ENCODE peak calls at places on chromosome 9, in four cellular contexts. D is IMR-90, C is kidney, E is fibroblast of lung. W is an unnamed sample.
A peak's percentile ranks its signal among the peaks of the same experiment; 100 is the strongest.

GRCh38 chr9:76109953-76110352 is 219.5 kb downstream of the PCSK5 start:
- DNase-seq in C (no peak), E (peak; percentile 53), D (peak; percentile 22), W (no peak)

GRCh38 chr9:123864291-123864690 is 65.6 kb downstream of the DENND1A start:
- DNase-seq in D (no peak), C (no peak), E (no peak), W (no peak)

GRCh38 chr9:134611046-134611445 is 30.6 kb upstream of the COL5A1 start:
- DNase-seq in E (no peak), C (no peak), D (no peak), W (no peak)

GRCh38 chr9:70256123-70256551 is 2.6 kb upstream of the SMC5 start:
- DNase-seq in E (peak; percentile 94), D (peak; percentile 89), C (no peak), W (peak; percentile 61)

GRCh38 chr9:107228648-107229047 is 54.4 kb upstream of the RAD23B start:
- DNase-seq in C (no peak), E (no peak), D (no peak), W (no peak)

GRCh38 chr9:13220837-13221236 is 58.7 kb downstream of the MPDZ start:
- DNase-seq in D (no peak), C (no peak), E (no peak), W (no peak)

GRCh38 chr9:11338130-11338529 is 725.3 kb upstream of the PTPRD start:
- DNase-seq in D (no peak), C (no peak), E (no peak), W (no peak)

GRCh38 chr9:124020520-124021384 is 9.2 kb downstream of the LHX2 start:
- DNase-seq in D (no peak), E (no peak), C (no peak), W (no peak)

GRCh38 chr9:136004712-136005111 is 43.5 kb upstream of the UBAC1 start:
- DNase-seq in D (no peak), E (no peak), C (no peak), W (no peak)

GRCh38 chr9:124216474-124217176 is 41.1 kb upstream of the NEK6 start:
- DNase-seq in C (no peak), D (no peak), E (no peak), W (no peak)

GRCh38 chr9:120442280-120442597 is 137.7 kb downstream of the CDK5RAP2 start:
- DNase-seq in E (no peak), C (no peak), D (no peak), W (no peak)

GRCh38 chr9:76456202-76456926 is 2.6 kb upstream of the GCNT1 start:
- DNase-seq in E (peak; percentile 73), D (peak; percentile 82), C (no peak), W (peak; percentile 55)

GRCh38 chr9:127503947-127504886 is 52.9 kb downstream of the LRSAM1 start:
- DNase-seq in C (peak; percentile 93), D (peak; percentile 82), E (peak; percentile 77), W (peak; percentile 70)

GRCh38 chr9:125126019-125126746 is 17.1 kb downstream of the SCAI start:
- DNase-seq in D (peak; percentile 100), C (peak; percentile 90), E (peak; percentile 100), W (peak; percentile 95)

GRCh38 chr9:1460143-1460769 is 410.1 kb downstream of the DMRT2 start:
- DNase-seq in E (no peak), D (no peak), C (no peak), W (no peak)

GRCh38 chr9:73680831-73681230 is 529.2 kb downstream of the ANXA1 start:
- DNase-seq in E (no peak), C (no peak), D (no peak), W (no peak)

GRCh38 chr9:82363666-82364065 is 375.1 kb downstream of the SPATA31D1 start:
- DNase-seq in E (peak; percentile 24), C (no peak), D (no peak), W (no peak)

GRCh38 chr9:124297553-124297905 is 39.8 kb downstream of the NEK6 start:
- DNase-seq in C (peak; percentile 90), E (peak; percentile 99), D (peak; percentile 96), W (peak; percentile 90)

GRCh38 chr9:99445920-99446319 is 223.8 kb downstream of the SEC61B start:
- DNase-seq in E (no peak), C (no peak), D (no peak), W (no peak)
- H3K27ac ChIP-seq in E (peak overlapping the region; percentile 91), C (no peak overlapping the region), D (peak overlapping the region; percentile 21), W (no peak overlapping the region)

GRCh38 chr9:35490910-35491465 is 1.1 kb downstream of the RUSC2 start:
- DNase-seq in D (peak; percentile 59), C (no peak), E (peak; percentile 55), W (no peak)
- H3K4me3 ChIP-seq in D (peak overlapping the region; percentile 89), C (peak overlapping the region; percentile 85), E (peak overlapping the region; percentile 76), W (peak overlapping the region; percentile 89)

GRCh38 chr9:112144807-112145206 is 30.3 kb downstream of the SUSD1 start:
- DNase-seq in E (no peak), C (no peak), D (no peak), W (no peak)
- H3K27ac ChIP-seq in E (no peak overlapping the region), C (no peak overlapping the region), D (no peak overlapping the region), W (no peak overlapping the region)

GRCh38 chr9:113219972-113220371 is 1.1 kb downstream of the FKBP15 start:
- DNase-seq in E (peak; percentile 90), C (no peak), D (peak; percentile 84), W (peak; percentile 38)
- H3K4me3 ChIP-seq in E (peak overlapping the region; percentile 78), C (peak overlapping the region; percentile 89), D (peak overlapping the region; percentile 24), W (peak overlapping the region; percentile 91)

DNA sequence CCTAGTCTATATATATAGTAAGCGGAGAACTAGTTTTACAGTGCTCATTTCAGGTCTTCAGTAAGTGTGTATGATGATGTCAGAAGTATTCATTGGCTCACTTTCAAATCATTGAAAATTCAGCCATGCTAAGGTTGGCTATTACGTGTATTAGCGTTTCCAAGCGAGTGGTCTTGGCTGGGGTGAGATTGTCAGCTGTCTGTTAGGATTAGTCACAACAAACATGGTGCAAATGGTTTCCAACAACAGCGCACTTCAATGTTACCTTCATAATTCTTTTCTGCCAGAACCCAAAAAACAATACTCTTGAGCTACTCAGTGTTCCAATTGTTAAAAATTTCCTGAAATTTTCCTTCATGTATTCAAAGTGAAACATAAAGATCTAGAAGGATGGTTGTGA is 283.0 kb downstream of the AOPEP start:
- DNase-seq in D (no peak), C (no peak), E (peak; percentile 72), W (no peak)
- H3K27ac ChIP-seq in D (no peak overlapping the region), C (peak overlapping the region; percentile 51), E (peak overlapping the region; percentile 38), W (no peak overlapping the region)

GRCh38 chr9:21078702-21079101 is 960 bp upstream of the IFNB1 start:
- DNase-seq in C (no peak), D (no peak), E (no peak), W (no peak)
- H3K4me3 ChIP-seq in C (no peak overlapping the region), D (no peak overlapping the region), E (no peak overlapping the region), W (no peak overlapping the region)

GRCh38 chr9:137236238-137236935 is 4.7 kb upstream of the TUBB4B start:
- DNase-seq in D (peak; percentile 63), C (peak; percentile 95), E (peak; percentile 60), W (peak; percentile 33)
- H3K27ac ChIP-seq in D (no peak overlapping the region), C (no peak overlapping the region), E (no peak overlapping the region), W (no peak overlapping the region)

GRCh38 chr9:94165592-94166236 is 81.5 kb downstream of the PTPDC1 start:
- DNase-seq in E (peak; percentile 99), C (peak; percentile 100), D (peak; percentile 99), W (peak; percentile 97)
- H3K4me3 ChIP-seq in E (peak overlapping the region; percentile 41), C (peak overlapping the region; percentile 49), D (peak overlapping the region; percentile 75), W (peak overlapping the region; percentile 52)

DNA sequence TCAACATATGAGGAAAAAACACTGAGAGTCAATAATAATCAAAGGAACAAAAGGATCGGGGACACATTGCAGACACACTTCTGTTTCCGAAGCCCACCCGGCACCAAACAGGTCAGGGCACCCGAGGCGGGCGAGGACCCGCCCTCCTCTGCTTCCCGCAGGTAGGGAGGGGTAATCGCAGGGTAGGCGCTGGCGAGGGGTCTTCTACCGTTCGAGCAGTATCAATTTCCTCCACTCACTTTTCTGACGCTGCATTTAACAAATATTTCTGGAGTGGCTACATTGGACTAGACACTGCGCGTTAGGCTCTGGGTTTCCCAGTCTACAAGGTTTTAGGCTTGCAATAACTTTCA is 1.3 kb downstream of the TXN start:
- DNase-seq in C (peak; percentile 77), E (no peak), D (no peak), W (no peak)
- H3K27ac ChIP-seq in C (peak overlapping the region; percentile 93), E (peak overlapping the region; percentile 98), D (peak overlapping the region; percentile 85), W (peak overlapping the region; percentile 77)